ENCODE peak calls at places on chromosomes 5 and 9, in six cellular contexts. F, I, K, Q, D and X are unnamed samples.

GRCh38 chr9:90988318-90988717 is 186.7 kb downstream of the SYK start:
- DNase-seq in F (no peak), I (no peak), K (no peak), Q (no peak), D (no peak), X (peak)

GRCh38 chr9:108552459-108553040 is 303.2 kb downstream of the ACTL7B start:
- DNase-seq in F (no peak), I (no peak), K (peak), Q (no peak), D (no peak), X (peak)

GRCh38 chr5:178335287-178336030 is 102.9 kb upstream of the PHYKPL start:
- DNase-seq in F (no peak), I (no peak), K (no peak), Q (no peak), D (no peak), X (no peak)

GRCh38 chr9:110928604-110929003 is 109.7 kb downstream of the LPAR1 start:
- DNase-seq in F (no peak), I (no peak), K (no peak), Q (no peak), D (no peak), X (no peak)

GRCh38 chr5:115842089-115842881 is 550 bp downstream of the AP3S1 start:
- DNase-seq in F (no peak), I (no peak), K (peak), Q (no peak), D (peak), X (peak)

GRCh38 chr5:96146675-96147074 is 185.0 kb upstream of the ELL2 start:
- DNase-seq in F (no peak), I (peak), K (peak), Q (peak), D (peak), X (peak)

GRCh38 chr9:116087751-116088194 is 65.8 kb upstream of the PAPPA start:
- DNase-seq in F (no peak), I (no peak), K (peak), Q (no peak), D (no peak), X (peak)

GRCh38 chr5:131109540-131110255 is 55.4 kb downstream of the HINT1 start:
- DNase-seq in F (peak), I (no peak), K (no peak), Q (peak), D (peak), X (peak)

GRCh38 chr5:178207183-178207916 is 3.0 kb downstream of the HNRNPAB start:
- DNase-seq in F (peak), I (no peak), K (no peak), Q (no peak), D (no peak), X (peak)

GRCh38 chr9:81635526-81636279 is 53.6 kb downstream of the TLE1 start:
- DNase-seq in F (no peak), I (no peak), K (no peak), Q (no peak), D (no peak), X (peak)

GRCh38 chr9:90095682-90096081 is 490.9 kb downstream of the GADD45G start:
- DNase-seq in F (no peak), I (no peak), K (no peak), Q (no peak), D (peak), X (no peak)

GRCh38 chr5:1190915-1191314 is 10.5 kb upstream of the SLC6A19 start:
- DNase-seq in F (no peak), I (peak), K (no peak), Q (no peak), D (peak), X (no peak)

GRCh38 chr5:173633304-173633703 is 16.9 kb upstream of the BOD1 start:
- DNase-seq in F (no peak), I (no peak), K (no peak), Q (no peak), D (no peak), X (no peak)

GRCh38 chr9:126158591-126159519 is 167.8 kb upstream of the MVB12B start:
- DNase-seq in F (no peak), I (no peak), K (no peak), Q (no peak), D (no peak), X (no peak)